ENCODE peak calls at places on chromosomes 11 and 22, in six cellular contexts. I, O, V, N, F and H are unnamed samples.
A peak's percentile ranks its signal among the peaks of the same experiment; 100 is the strongest.

GRCh38 chr11:17352925-17353227 is 1.3 kb downstream of the NCR3LG1 start:
- DNase-seq in I (no peak), O (peak; percentile 42), V (no peak), N (peak; percentile 43), F (peak; percentile 69), H (peak; percentile 22)

GRCh38 chr11:34175284-34176019 is 70.0 kb downstream of the NAT10 start:
- DNase-seq in I (no peak), O (no peak), V (no peak), N (no peak), F (no peak), H (peak; percentile 63)

GRCh38 chr22:42797021-42797420 is 60.1 kb downstream of the ARFGAP3 start:
- DNase-seq in I (no peak), O (no peak), V (no peak), N (no peak), F (peak; percentile 66), H (no peak)

GRCh38 chr22:37824674-37825641 is 1.8 kb downstream of the GALR3 start:
- DNase-seq in I (no peak), O (peak; percentile 77), V (no peak), N (no peak), F (no peak), H (no peak)

GRCh38 chr11:1360835-1361357 is 28.8 kb upstream of the BRSK2 start:
- DNase-seq in I (no peak), O (no peak), V (no peak), N (no peak), F (no peak), H (no peak)

GRCh38 chr11:99423435-99423983 is 402.8 kb downstream of the CNTN5 start:
- DNase-seq in I (no peak), O (no peak), V (no peak), N (no peak), F (no peak), H (no peak)

GRCh38 chr11:123195182-123196059 is at the start of gene CLMP:
- DNase-seq in I (peak; percentile 42), O (peak; percentile 71), V (peak; percentile 74), N (peak; percentile 62), F (peak; percentile 76), H (no peak)

GRCh38 chr11:121550247-121551132 is 97.7 kb upstream of the SORL1-AS1 start:
- DNase-seq in I (no peak), O (no peak), V (no peak), N (no peak), F (no peak), H (no peak)

GRCh38 chr22:47390026-47390970 is 627.8 kb downstream of the TBC1D22A start:
- DNase-seq in I (no peak), O (no peak), V (no peak), N (no peak), F (no peak), H (no peak)

GRCh38 chr22:47393191-47393590 is 630.7 kb downstream of the TBC1D22A start:
- DNase-seq in I (no peak), O (no peak), V (no peak), N (no peak), F (no peak), H (no peak)

GRCh38 chr22:47392729-47393128 is 630.3 kb downstream of the TBC1D22A start:
- DNase-seq in I (no peak), O (no peak), V (no peak), N (no peak), F (no peak), H (no peak)

GRCh38 chr22:47391169-47392053 is 629.0 kb downstream of the TBC1D22A start:
- DNase-seq in I (no peak), O (no peak), V (no peak), N (no peak), F (no peak), H (no peak)

DNA sequence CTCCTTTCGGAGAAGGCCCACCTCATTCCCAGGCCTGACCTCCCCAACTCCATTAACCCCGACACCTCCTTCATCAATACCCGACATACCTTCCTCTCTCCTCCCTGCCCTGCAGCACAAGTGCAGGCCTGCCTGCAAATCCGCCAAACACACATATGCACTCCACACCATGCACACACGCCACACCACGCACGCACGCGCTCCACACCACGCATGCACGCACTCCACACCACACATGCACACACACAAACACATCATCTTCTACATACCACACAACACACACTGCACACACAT is 629.6 kb downstream of the TBC1D22A start:
- DNase-seq in I (no peak), O (no peak), V (no peak), N (no peak), F (no peak), H (no peak)
- H3K9me3 ChIP-seq in I (no peaks in the 10 kb centered on the region), O (no peaks in the 10 kb centered on the region), V (no peaks in the 10 kb centered on the region), N (no peaks in the 10 kb centered on the region), F (no peaks in the 10 kb centered on the region), H (no peaks in the 10 kb centered on the region)

DNA sequence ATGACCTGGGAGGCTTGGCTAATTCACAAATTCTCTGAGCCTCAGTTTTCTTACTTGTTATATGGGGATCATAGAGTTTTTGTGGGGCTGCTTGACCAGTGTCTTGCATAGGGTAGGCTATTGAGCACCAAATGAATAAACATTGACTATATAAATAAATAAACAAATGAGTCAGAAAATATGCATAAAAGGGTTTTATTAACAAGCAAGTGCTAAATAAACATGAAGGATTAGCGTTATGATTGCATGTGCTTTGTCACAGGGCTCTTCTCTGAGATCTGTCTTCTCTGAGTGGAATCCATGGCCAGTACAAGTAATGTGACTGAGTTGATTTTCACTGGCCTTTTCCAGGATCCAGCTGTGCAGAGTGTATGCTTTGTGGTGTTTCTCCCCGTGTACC is at the start of gene OR4B1:
- DNase-seq in I (no peak), O (no peak), V (no peak), N (no peak), F (no peak), H (no peak)
- H3K9me3 ChIP-seq in I (no peaks in the 10 kb centered on the region), O (peaks cover 23% of the 10 kb centered on the region), V (no peaks in the 10 kb centered on the region), N (no peaks in the 10 kb centered on the region), F (no peaks in the 10 kb centered on the region), H (no peaks in the 10 kb centered on the region)

GRCh38 chr11:106714179-106714578 is 304.1 kb downstream of the GUCY1A2 start:
- DNase-seq in I (no peak), O (no peak), V (peak; percentile 48), N (peak; percentile 28), F (no peak), H (no peak)

GRCh38 chr11:106706355-106706754 is 311.9 kb downstream of the GUCY1A2 start:
- DNase-seq in I (no peak), O (no peak), V (peak; percentile 84), N (peak; percentile 95), F (no peak), H (no peak)

DNA sequence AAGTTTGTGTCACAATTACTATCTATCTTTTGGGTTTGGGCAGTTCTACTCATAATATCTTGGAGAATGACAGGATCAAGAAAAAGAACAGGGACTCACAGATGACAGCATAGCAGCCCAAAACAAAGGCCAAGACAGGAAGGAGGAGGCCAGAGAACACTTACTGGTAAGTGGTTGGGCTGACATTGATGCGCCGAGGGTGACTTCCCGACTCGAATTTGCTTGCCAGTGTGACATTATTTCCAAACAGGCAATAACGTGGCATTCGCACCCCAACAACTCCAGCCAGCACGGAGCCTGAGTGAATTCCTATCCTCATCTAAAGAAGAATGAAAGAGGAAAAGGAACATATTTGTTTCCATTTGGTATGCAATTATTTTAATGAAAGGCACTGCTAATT is 309.9 kb downstream of the GUCY1A2 start:
- DNase-seq in I (no peak), O (peak; percentile 5), V (peak; percentile 18), N (no peak), F (no peak), H (no peak)
- H3K9me3 ChIP-seq in I (no peaks in the 10 kb centered on the region), O (no peaks in the 10 kb centered on the region), V (no peaks in the 10 kb centered on the region), N (no peaks in the 10 kb centered on the region), F (no peaks in the 10 kb centered on the region), H (no peaks in the 10 kb centered on the region)

DNA sequence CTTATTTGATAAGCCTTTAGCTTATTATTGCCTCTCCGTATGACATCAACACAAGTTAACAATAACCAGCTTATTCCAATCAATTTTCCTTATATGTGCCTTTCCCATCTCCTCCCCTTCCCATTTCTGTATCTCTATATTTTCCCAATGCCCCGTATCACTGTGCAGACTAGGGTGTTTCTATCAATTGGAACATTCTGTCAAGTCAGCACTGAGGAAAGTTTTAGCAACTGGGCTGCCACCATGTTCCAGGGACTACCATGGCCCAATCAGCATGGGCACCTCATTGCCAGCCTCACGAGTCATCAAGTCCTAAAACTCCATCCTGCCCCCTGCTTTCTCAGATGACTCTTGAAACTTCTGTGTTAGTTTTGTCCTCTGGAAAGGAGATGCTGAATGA is 973.1 kb upstream of the CNTN5 start:
- DNase-seq in I (no peak), O (no peak), V (no peak), N (no peak), F (no peak), H (no peak)
- H3K9me3 ChIP-seq in I (no peaks in the 10 kb centered on the region), O (no peaks in the 10 kb centered on the region), V (no peaks in the 10 kb centered on the region), N (peaks cover 2% of the 10 kb centered on the region), F (no peaks in the 10 kb centered on the region), H (no peaks in the 10 kb centered on the region)

GRCh38 chr11:70779433-70780245 is 381.3 kb downstream of the CTTN start:
- DNase-seq in I (no peak), O (no peak), V (no peak), N (no peak), F (no peak), H (no peak)
- H3K9me3 ChIP-seq in I (no peaks in the 10 kb centered on the region), O (no peaks in the 10 kb centered on the region), V (no peaks in the 10 kb centered on the region), N (no peaks in the 10 kb centered on the region), F (no peaks in the 10 kb centered on the region), H (no peaks in the 10 kb centered on the region)

DNA sequence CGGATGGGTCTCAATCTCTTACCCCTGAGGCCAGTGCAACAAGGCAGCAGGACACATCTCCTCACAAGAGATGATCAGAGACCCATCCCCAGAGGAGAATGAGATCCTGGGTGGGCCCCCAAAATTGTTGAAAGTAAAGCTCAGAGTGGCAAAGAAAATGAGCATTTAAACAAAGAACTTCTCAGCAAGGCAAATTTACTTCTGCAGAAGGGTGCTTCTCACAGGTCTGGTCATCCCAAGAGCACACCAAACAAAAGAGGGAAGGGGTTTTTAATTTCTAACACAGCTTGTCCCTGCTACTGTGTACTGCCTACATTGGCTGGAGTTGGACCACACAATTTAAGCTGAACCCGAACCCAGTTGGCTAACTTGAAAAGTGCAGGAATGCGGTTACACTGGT is 1628.6 kb upstream of the RAG2 start:
- DNase-seq in I (no peak), O (no peak), V (no peak), N (no peak), F (no peak), H (no peak)
- H3K9me3 ChIP-seq in I (no peaks in the 10 kb centered on the region), O (no peaks in the 10 kb centered on the region), V (peaks cover 67% of the 10 kb centered on the region), N (peaks cover 33% of the 10 kb centered on the region), F (peaks cover 18% of the 10 kb centered on the region), H (no peaks in the 10 kb centered on the region)

GRCh38 chr22:48821346-48822186 is 1006.1 kb downstream of the BRD1 start:
- DNase-seq in I (no peak), O (no peak), V (no peak), N (no peak), F (peak; percentile 55), H (no peak)

GRCh38 chr22:48822278-48823233 is 1005.1 kb downstream of the BRD1 start:
- DNase-seq in I (no peak), O (no peak), V (no peak), N (no peak), F (peak; percentile 58), H (no peak)

GRCh38 chr22:48819991-48820390 is 1007.7 kb downstream of the BRD1 start:
- DNase-seq in I (no peak), O (no peak), V (no peak), N (no peak), F (peak; percentile 24), H (no peak)

GRCh38 chr22:48819232-48819631 is 1008.4 kb downstream of the BRD1 start:
- DNase-seq in I (no peak), O (no peak), V (no peak), N (no peak), F (no peak), H (no peak)

GRCh38 chr22:48820481-48821345 is 1007.0 kb downstream of the BRD1 start:
- DNase-seq in I (no peak), O (no peak), V (no peak), N (no peak), F (peak; percentile 61), H (no peak)
- H3K9me3 ChIP-seq in I (no peaks in the 10 kb centered on the region), O (no peaks in the 10 kb centered on the region), V (no peaks in the 10 kb centered on the region), N (no peaks in the 10 kb centered on the region), F (no peaks in the 10 kb centered on the region), H (no peaks in the 10 kb centered on the region)